ENCODE peak calls at places on chromosomes 3 and 15, in six cellular contexts. A, T, Q, I, L and O are unnamed samples.

GRCh38 chr3:149959443-149959842 is 11.3 kb downstream of the PFN2 start:
- DNase-seq in Q (no peak), L (no peak), I (no peak), A (no peak), T (no peak), O (no peak)

GRCh38 chr3:128383316-128384235 is 83.1 kb downstream of the DNAJB8 start:
- DNase-seq in Q (no peak), I (peak; percentile 60), L (peak; percentile 85), T (no peak), A (peak; percentile 66), O (no peak)

GRCh38 chr3:182795383-182795782 is 2.1 kb downstream of the ATP11B start:
- DNase-seq in L (peak; percentile 36), A (no peak), I (peak; percentile 18), T (no peak), Q (no peak), O (no peak)

GRCh38 chr15:40481671-40482070 is 10.9 kb downstream of the CHST14 start:
- DNase-seq in I (no peak), Q (no peak), T (no peak), L (no peak), A (no peak), O (no peak)

GRCh38 chr3:191136347-191136746 is 62.7 kb upstream of the OSTN start:
- DNase-seq in I (peak; percentile 71), Q (no peak), A (no peak), L (no peak), T (no peak), O (no peak)

GRCh38 chr15:99963096-99963825 is 230.0 kb upstream of the LYSMD4 start:
- DNase-seq in L (no peak), T (peak; percentile 75), Q (no peak), A (no peak), I (peak; percentile 16), O (peak; percentile 44)

GRCh38 chr15:40075298-40076044 is 33.2 kb downstream of the BMF start:
- DNase-seq in I (no peak), T (no peak), Q (no peak), A (no peak), L (no peak), O (no peak)

GRCh38 chr3:118525096-118525495 is 509.6 kb downstream of the IGSF11 start:
- DNase-seq in T (no peak), A (no peak), L (no peak), Q (no peak), I (no peak), O (no peak)

GRCh38 chr3:67647390-67647878 is 7.0 kb downstream of the SUCLG2 start:
- DNase-seq in I (peak; percentile 99), A (peak; percentile 99), Q (no peak), T (peak; percentile 72), L (peak; percentile 86), O (no peak)

GRCh38 chr3:32951410-32951811 is at the start of gene CCR4:
- DNase-seq in I (peak; percentile 13), T (peak; percentile 79), Q (no peak), L (no peak), A (no peak), O (no peak)

GRCh38 chr3:187955076-187955952 is 198.6 kb upstream of the LPP start:
- DNase-seq in Q (peak; percentile 78), L (peak; percentile 46), A (peak; percentile 91), T (no peak), I (peak; percentile 92), O (no peak)

GRCh38 chr3:138257986-138258385 is 70.9 kb downstream of the ARMC8 start:
- DNase-seq in I (no peak), T (no peak), A (no peak), Q (no peak), L (no peak), O (no peak)

GRCh38 chr3:138249636-138250035 is 62.5 kb downstream of the ARMC8 start:
- DNase-seq in T (no peak), L (no peak), A (no peak), Q (no peak), I (no peak), O (no peak)

GRCh38 chr3:138254199-138254598 is 67.1 kb downstream of the ARMC8 start:
- DNase-seq in A (no peak), Q (no peak), I (no peak), L (no peak), T (no peak), O (no peak)

GRCh38 chr3:138256022-138256421 is 68.9 kb downstream of the ARMC8 start:
- DNase-seq in I (no peak), Q (no peak), T (no peak), A (no peak), L (no peak), O (no peak)

DNA sequence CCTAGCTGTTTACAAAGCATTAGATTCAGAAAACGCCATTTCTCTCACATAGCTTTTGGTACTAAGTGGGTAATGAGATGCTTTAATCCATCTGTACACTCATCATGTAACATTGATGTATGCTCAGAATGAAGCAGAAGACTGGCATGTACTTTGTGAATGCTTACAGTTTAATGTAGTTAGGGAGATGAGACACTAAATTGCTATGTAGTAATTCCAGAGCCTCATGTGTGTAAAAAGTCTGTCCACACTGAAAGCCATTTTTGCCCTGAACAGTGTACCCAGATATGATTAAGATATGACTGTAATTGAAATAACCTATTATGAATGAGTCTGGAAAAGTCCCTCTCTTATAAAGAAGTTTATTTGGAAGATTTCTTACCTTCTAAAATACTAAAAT is 66.5 kb downstream of the ARMC8 start:
- DNase-seq in Q (no peak), L (no peak), A (peak; percentile 2), T (no peak), I (no peak), O (no peak)
- TF ChIP-seq CTCF in Q (no peak), L (no peak), A (no peak), T (no peak), I (no peak), O (no peak)

GRCh38 chr15:101152914-101153313 is 98.9 kb downstream of the CHSY1 start:
- DNase-seq in I (no peak), T (no peak), Q (no peak), L (no peak), A (no peak), O (no peak)
- TF ChIP-seq CTCF in I (peak; percentile 46), T (peak; percentile 14), Q (no peak), L (no peak), A (peak; percentile 11), O (peak; percentile 27)

DNA sequence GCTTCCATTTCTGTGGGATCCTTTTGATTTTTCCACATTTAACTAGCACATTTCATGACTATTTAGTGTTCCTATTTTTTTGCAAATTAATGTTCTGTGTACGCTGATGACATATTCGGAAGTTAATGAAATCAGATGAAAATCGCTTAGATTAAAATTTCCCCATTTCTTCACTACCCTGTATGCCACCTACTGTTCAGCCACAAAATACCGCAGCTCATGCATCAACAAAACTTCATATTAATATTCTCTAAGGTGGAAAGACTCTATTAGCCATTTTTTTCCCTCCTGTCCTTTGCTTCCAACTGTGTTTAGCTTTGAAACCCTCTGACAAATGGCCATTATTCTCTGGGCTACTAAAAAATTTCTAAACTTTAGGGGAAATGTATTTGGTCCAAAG is 300.6 kb downstream of the MECOM start:
- DNase-seq in T (no peak), I (no peak), Q (no peak), L (no peak), A (no peak), O (no peak)
- TF ChIP-seq CTCF in T (no peak), I (peak; percentile 6), Q (no peak), L (no peak), A (no peak), O (peak; percentile 37)

DNA sequence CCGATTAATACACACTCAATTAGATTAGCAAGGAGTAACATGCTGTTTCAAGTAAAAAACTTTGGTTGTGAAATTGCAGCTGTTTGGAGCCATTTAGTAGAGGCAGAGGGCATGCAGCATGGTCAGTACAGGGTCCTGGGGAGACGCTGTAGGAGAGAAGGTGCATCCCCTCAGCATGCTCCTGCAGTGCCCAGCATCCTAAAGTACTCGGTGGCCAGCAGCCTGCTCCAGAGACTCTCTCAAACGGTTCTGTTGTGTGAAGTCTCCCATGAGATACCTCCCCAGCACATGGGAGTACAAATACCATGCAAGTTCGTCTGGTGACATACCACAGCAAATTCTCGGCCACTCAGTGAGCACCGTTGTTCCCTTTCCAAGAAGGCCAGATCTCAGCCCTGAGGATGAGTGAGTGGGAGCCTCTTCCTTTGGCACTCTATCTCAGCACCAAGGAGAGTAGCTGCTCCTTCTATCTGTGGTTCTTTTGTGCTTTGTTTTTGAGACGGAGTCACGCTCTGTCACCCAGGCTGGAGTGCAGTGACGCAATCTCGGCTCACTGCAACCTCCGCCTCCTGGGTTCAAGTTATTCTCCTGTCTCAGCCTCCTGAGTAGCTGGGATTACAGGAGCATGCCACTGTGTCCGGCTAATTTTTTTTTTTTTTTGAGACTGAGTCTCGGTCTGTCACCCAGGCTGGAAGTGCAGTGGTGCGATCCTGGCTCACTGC is 72.7 kb downstream of the TJP1 start:
- DNase-seq in I (peak; percentile 28), Q (no peak), A (no peak), T (no peak), L (no peak), O (no peak)
- TF ChIP-seq CTCF in I (no peak), Q (no peak), A (no peak), T (no peak), L (no peak), O (no peak)

GRCh38 chr3:60743631-60744164 is 507.6 kb downstream of the FHIT start:
- DNase-seq in A (no peak), L (no peak), I (peak; percentile 9), T (peak; percentile 66), Q (no peak), O (no peak)
- TF ChIP-seq CTCF in A (no peak), L (no peak), I (no peak), T (no peak), Q (no peak), O (peak; percentile 29)

GRCh38 chr15:73866881-73867410 is 6.4 kb upstream of the TBC1D21 start:
- DNase-seq in L (no peak), I (no peak), T (no peak), A (no peak), Q (no peak), O (no peak)
- TF ChIP-seq CTCF in L (no peak), I (no peak), T (no peak), A (no peak), Q (no peak), O (no peak)

DNA sequence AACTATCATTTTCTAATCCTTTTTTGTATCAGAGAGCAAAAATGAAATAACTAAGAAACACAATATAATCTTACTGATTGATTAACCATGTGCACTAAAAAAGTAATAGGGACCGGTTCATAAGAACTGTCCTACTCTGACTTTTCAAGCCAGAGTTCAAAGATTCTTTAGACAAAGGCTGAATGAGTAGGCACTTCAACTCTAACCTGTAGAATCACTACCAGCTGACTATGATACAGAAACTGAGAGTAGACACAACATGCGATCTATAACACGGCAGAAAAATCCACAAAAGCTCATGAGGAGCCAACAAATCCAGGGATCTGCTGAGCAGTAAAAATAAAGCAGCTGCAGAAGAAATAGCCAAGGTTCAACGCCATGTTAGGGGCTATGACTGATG is 8.9 kb downstream of the COPB2 start:
- DNase-seq in Q (no peak), A (no peak), T (no peak), L (no peak), I (no peak), O (no peak)
- TF ChIP-seq CTCF in Q (no peak), A (no peak), T (no peak), L (no peak), I (no peak), O (no peak)

GRCh38 chr3:4670352-4670751 is 177.2 kb downstream of the ITPR1 start:
- DNase-seq in T (no peak), Q (no peak), I (peak; percentile 19), L (no peak), A (no peak), O (no peak)
- TF ChIP-seq CTCF in T (peak; percentile 29), Q (no peak), I (peak; percentile 29), L (peak; percentile 33), A (peak; percentile 41), O (peak; percentile 45)